ENCODE peak calls at places on chromosomes 11 and 22, in five cellular contexts. M is fibroblast of lung, G is thoracic aorta, O is adrenal gland, C is A673. K is an unnamed sample. For H3K27me3, the result is how much of the 10 kb centered on the place peaks cover.

GRCh38 chr11:62548545-62549335 is 2.1 kb upstream of the AHNAK start:
- DNase-seq in C (no peak), M (no peak), O (no peak), G (no peak), K (no peak)

GRCh38 chr22:19177164-19178064 is 1.1 kb downstream of the SLC25A1 start:
- DNase-seq in O (no peak), G (no peak), C (no peak), M (no peak), K (no peak)

GRCh38 chr11:1838426-1839131 is at the start of gene TNNI2:
- DNase-seq in C (no peak), M (no peak), O (peak), G (no peak), K (no peak)

GRCh38 chr11:130428271-130428670 is at the start of gene ADAMTS8:
- DNase-seq in O (no peak), M (no peak), C (no peak), G (no peak), K (no peak)

GRCh38 chr11:57479925-57480324 is 19.6 kb downstream of the RTN4RL2 start:
- DNase-seq in O (no peak), C (no peak), M (no peak), G (no peak), K (no peak)

GRCh38 chr22:24727218-24727851 is 47.2 kb downstream of the PIWIL3 start:
- DNase-seq in M (peak), C (peak), G (no peak), O (no peak), K (peak)

GRCh38 chr22:37267128-37267587 is 15.2 kb upstream of the CYTH4 start:
- DNase-seq in C (peak), O (peak), M (no peak), G (no peak), K (no peak)

GRCh38 chr22:46876357-46876934 is 114.0 kb downstream of the TBC1D22A start:
- DNase-seq in O (no peak), G (no peak), C (no peak), M (no peak), K (no peak)

GRCh38 chr11:1022908-1023810 is 13.4 kb downstream of the MUC6 start:
- DNase-seq in G (no peak), O (no peak), C (no peak), M (no peak), K (no peak)

GRCh38 chr22:49720279-49720959 is 107.3 kb downstream of the BRD1 start:
- DNase-seq in G (no peak), C (no peak), O (no peak), M (no peak), K (no peak)

GRCh38 chr11:104152941-104153340 is 11.0 kb downstream of the PDGFD start:
- DNase-seq in G (no peak), O (no peak), C (peak), M (no peak), K (no peak)

GRCh38 chr11:131041331-131042040 is 125.2 kb upstream of the SNX19 start:
- DNase-seq in C (no peak), O (no peak), G (no peak), M (no peak), K (peak)

GRCh38 chr22:27627444-27627833 is 174.1 kb downstream of the MN1 start:
- DNase-seq in O (no peak), M (no peak), G (no peak), C (no peak), K (no peak)

GRCh38 chr22:24077416-24077815 is 66.3 kb downstream of the CABIN1 start:
- DNase-seq in M (no peak), G (no peak), C (no peak), O (no peak), K (no peak)

GRCh38 chr11:131823772-131824171 is 453.4 kb downstream of the NTM start:
- DNase-seq in C (no peak), O (no peak), M (no peak), G (no peak), K (no peak)

GRCh38 chr11:2811206-2812091 is 74.1 kb downstream of the CDKN1C start:
- DNase-seq in G (no peak), M (no peak), C (no peak), O (no peak), K (no peak)

GRCh38 chr22:40813912-40814315 is 5.2 kb downstream of the SLC25A17 start:
- DNase-seq in O (no peak), G (no peak), C (no peak), M (no peak), K (no peak)

GRCh38 chr11:119709638-119710346 is 19.2 kb downstream of the NECTIN1 start:
- DNase-seq in O (no peak), C (peak), M (peak), G (no peak), K (peak)

GRCh38 chr11:61617515-61617914 is 36.6 kb upstream of the SYT7 start:
- DNase-seq in O (no peak), C (no peak), G (no peak), M (no peak), K (no peak)

GRCh38 chr11:79086056-79086455 is 354.8 kb downstream of the TENM4 start:
- DNase-seq in M (no peak), C (no peak), G (no peak), O (no peak), K (no peak)

GRCh38 chr11:20626279-20626678 is 26.9 kb downstream of the SLC6A5 start:
- DNase-seq in C (no peak), M (no peak), O (no peak), G (no peak), K (no peak)

GRCh38 chr22:41576877-41577276 is 12.8 kb downstream of the PMM1 start:
- DNase-seq in G (no peak), O (peak), C (peak), M (peak), K (no peak)

GRCh38 chr11:121095561-121095960 is 5.5 kb upstream of the TECTA start:
- DNase-seq in C (no peak), M (no peak), O (no peak), G (no peak), K (no peak)

GRCh38 chr22:45554040-45554406 is 51.3 kb downstream of the FBLN1 start:
- DNase-seq in G (no peak), O (no peak), C (no peak), M (no peak), K (no peak)

GRCh38 chr11:126710804-126711399 is 289.7 kb downstream of the KIRREL3 start:
- DNase-seq in O (no peak), M (no peak), G (no peak), C (no peak), K (no peak)

GRCh38 chr11:27795955-27796861 is 96.0 kb upstream of the BDNF start:
- DNase-seq in G (no peak), C (no peak), M (no peak), O (no peak), K (no peak)

GRCh38 chr11:127133061-127133460 is 132.5 kb upstream of the KIRREL3 start:
- DNase-seq in O (no peak), C (no peak), M (no peak), G (no peak), K (no peak)

GRCh38 chr22:41048791-41049717 is 43.3 kb upstream of the EP300 start:
- DNase-seq in M (peak), C (peak), O (peak), G (peak), K (peak)

GRCh38 chr22:48261706-48262105 is 1499.3 kb downstream of the TBC1D22A start:
- DNase-seq in G (no peak), O (no peak), M (no peak), C (no peak), K (no peak)

GRCh38 chr11:83480811-83481210 is 194.6 kb upstream of the CCDC90B start:
- DNase-seq in O (no peak), M (no peak), C (peak), G (no peak), K (peak)

GRCh38 chr11:71505781-71506180 is 21.3 kb upstream of the KRTAP5-7 start:
- DNase-seq in G (no peak), O (no peak), M (no peak), C (no peak), K (no peak)

GRCh38 chr11:114257621-114258558 is 38.3 kb upstream of the NNMT start:
- DNase-seq in M (peak), C (no peak), G (no peak), O (no peak), K (no peak)

GRCh38 chr11:11584446-11584810 is 37.4 kb downstream of the GALNT18 start:
- DNase-seq in G (no peak), M (peak), O (no peak), C (peak), K (peak)

GRCh38 chr11:122271747-122272146 is 155.7 kb upstream of the BLID start:
- DNase-seq in C (no peak), M (no peak), G (no peak), O (no peak), K (no peak)

GRCh38 chr11:122268601-122269130 is 152.7 kb upstream of the BLID start:
- DNase-seq in C (no peak), M (no peak), G (no peak), O (no peak), K (no peak)

GRCh38 chr11:122264121-122264520 is 148.1 kb upstream of the BLID start:
- DNase-seq in G (no peak), O (no peak), M (no peak), C (no peak), K (no peak)

GRCh38 chr11:122271167-122271566 is 155.2 kb upstream of the BLID start:
- DNase-seq in G (no peak), C (no peak), M (no peak), O (no peak), K (no peak)

DNA sequence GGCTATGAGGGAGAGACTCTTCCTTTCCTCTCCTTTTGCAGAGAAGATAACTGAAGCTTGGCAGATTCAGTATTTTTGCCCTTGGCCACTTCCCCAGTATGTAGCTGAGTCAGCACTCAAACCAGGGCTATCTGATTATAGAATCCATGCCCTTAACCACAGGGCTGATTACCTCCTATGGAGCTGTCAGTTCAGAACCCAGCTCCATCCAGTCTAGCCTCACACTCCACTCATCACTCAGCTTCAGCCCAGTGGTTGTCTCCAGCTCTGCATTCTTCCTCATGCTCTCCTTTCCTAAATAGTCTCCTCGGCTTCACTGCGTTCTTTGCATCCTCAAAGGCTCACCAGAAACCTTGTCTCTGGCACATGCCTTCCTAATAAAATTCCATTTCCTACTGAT is 151.6 kb upstream of the BLID start:
- DNase-seq in G (no peak), M (peak), O (no peak), C (peak), K (no peak)
- H3K27me3 ChIP-seq in G (under half), M (under half), O (under half), C (under half), K (under half)

DNA sequence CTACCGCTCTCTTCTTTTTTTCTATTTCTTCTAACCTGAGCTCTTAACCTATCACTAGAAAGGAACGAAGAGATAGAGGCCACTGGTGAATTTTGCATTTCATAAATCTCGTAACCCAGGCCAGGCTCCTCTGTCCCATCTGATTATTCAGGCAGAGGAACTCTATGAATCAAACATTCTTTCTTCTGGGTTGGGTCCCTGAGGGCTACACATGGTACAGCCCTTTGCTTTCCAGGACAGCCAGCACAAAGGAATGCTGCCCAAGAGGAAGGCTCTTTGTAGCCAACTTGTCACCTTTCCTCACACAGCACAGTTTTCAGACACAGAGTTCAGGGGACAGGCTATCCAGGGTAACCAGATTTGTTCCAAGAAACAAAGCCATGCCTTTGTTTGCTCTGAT is 878.6 kb upstream of the LRRC4C start:
- DNase-seq in O (no peak), G (no peak), M (no peak), C (no peak), K (no peak)
- TF ChIP-seq CTCF in O (no peak), G (no peak), M (no peak), C (no peak), K (no peak)

GRCh38 chr11:112506852-112507251 is 246.2 kb upstream of the PLET1 start:
- DNase-seq in M (no peak), G (no peak), O (no peak), C (no peak), K (no peak)
- H3K27me3 ChIP-seq in M (under half), G (under half), O (under half), C (under half), K (under half)

GRCh38 chr11:36215688-36216050 is 73.6 kb downstream of the COMMD9 start:
- DNase-seq in C (no peak), G (no peak), M (no peak), O (no peak), K (no peak)

GRCh38 chr11:36213050-36213840 is 76.0 kb downstream of the COMMD9 start:
- DNase-seq in M (no peak), C (peak), G (no peak), O (no peak), K (no peak)

GRCh38 chr11:36214484-36214883 is 74.7 kb downstream of the COMMD9 start:
- DNase-seq in O (no peak), C (no peak), M (no peak), G (no peak), K (no peak)

GRCh38 chr11:36216061-36216615 is 73.1 kb downstream of the COMMD9 start:
- DNase-seq in G (no peak), C (no peak), O (no peak), M (no peak), K (no peak)

GRCh38 chr11:36214976-36215687 is 74.1 kb downstream of the COMMD9 start:
- DNase-seq in G (no peak), O (no peak), M (no peak), C (no peak), K (no peak)
- TF ChIP-seq CTCF in G (no peak), O (no peak), M (no peak), C (no peak), K (no peak)

K was measured in kidney epithelial cell.